ENCODE peak calls at places on chromosomes 3 and 15, in eight cellular contexts. S is glutamatergic neuron, W is ELR, G is kidney tubule cell, A is nephron progenitor cell, N is stromal cell of bone marrow, R is memory B cell, Z is fibroblast of lung. L is an unnamed sample.

GRCh38 chr3:168025076-168025475 is 70.6 kb downstream of the GOLIM4 start:
- DNase-seq in S (no peak), W (peak; percentile 10), G (no peak), A (no peak), N (peak; percentile 61), R (no peak), Z (peak; percentile 17), L (no peak)

GRCh38 chr3:51243919-51244318 is 141.2 kb upstream of the MANF start:
- DNase-seq in S (no peak), W (no peak), G (no peak), A (no peak), N (no peak), R (no peak), Z (no peak), L (no peak)

GRCh38 chr15:26537653-26538052 is 235.2 kb downstream of the GABRB3 start:
- DNase-seq in S (no peak), W (no peak), G (no peak), A (no peak), N (no peak), R (no peak), Z (no peak), L (peak; percentile 80)

GRCh38 chr3:24683511-24684384 is 189.1 kb upstream of the THRB start:
- DNase-seq in S (no peak), W (peak; percentile 67), G (peak; percentile 59), A (no peak), N (peak; percentile 52), R (no peak), Z (peak; percentile 56), L (peak; percentile 18)

GRCh38 chr3:3792391-3792790 is 6.8 kb upstream of the LRRN1 start:
- DNase-seq in S (no peak), W (no peak), G (no peak), A (no peak), N (no peak), R (no peak), Z (no peak), L (no peak)

GRCh38 chr15:95470997-95471692 is 859.4 kb upstream of the NR2F2 start:
- DNase-seq in S (no peak), W (no peak), G (no peak), A (no peak), N (no peak), R (no peak), Z (peak; percentile 55), L (no peak)

GRCh38 chr15:96353931-96354730 is 23.6 kb downstream of the NR2F2 start:
- DNase-seq in S (peak; percentile 72), W (peak; percentile 54), G (peak; percentile 46), A (peak; percentile 76), N (no peak), R (no peak), Z (peak; percentile 67), L (no peak)

GRCh38 chr3:147410518-147411234 is 1.5 kb downstream of the ZIC1 start:
- DNase-seq in S (no peak), W (peak; percentile 69), G (peak; percentile 3), A (no peak), N (peak; percentile 60), R (no peak), Z (peak; percentile 65), L (no peak)

GRCh38 chr3:101829066-101829830 is 20.1 kb upstream of the NFKBIZ start:
- DNase-seq in S (no peak), W (peak; percentile 64), G (peak; percentile 64), A (no peak), N (peak; percentile 60), R (no peak), Z (peak; percentile 68), L (no peak)

GRCh38 chr15:40441012-40441735 is 421 bp downstream of the BAHD1 start:
- DNase-seq in S (peak; percentile 77), W (no peak), G (no peak), A (peak; percentile 77), N (no peak), R (no peak), Z (no peak), L (no peak)

GRCh38 chr3:112739252-112739945 is 98.5 kb upstream of the CCDC80 start:
- DNase-seq in S (no peak), W (peak; percentile 27), G (no peak), A (no peak), N (peak; percentile 65), R (no peak), Z (peak; percentile 45), L (peak; percentile 74)

GRCh38 chr3:4953119-4953518 is 26.1 kb upstream of the BHLHE40 start:
- DNase-seq in S (no peak), W (no peak), G (no peak), A (no peak), N (peak; percentile 52), R (no peak), Z (peak; percentile 52), L (peak; percentile 57)

L was measured in foreskin melanocyte.